ENCODE peak calls at places on chromosomes 5 and 9, in nine cellular contexts. L is heart right ventricle; V is effector memory CD8-positive, alpha-beta T cell; E is GM03348; F is COLO829; H is HTR-8/SVneo; X is Calu3; T is IMR-90; K is CD8-positive, alpha-beta memory T cell. Z is an unnamed sample.

GRCh38 chr9:112065781-112066606 is 109.1 kb downstream of the SUSD1 start:
- DNase-seq in L (peak), V (no peak), E (peak), F (no peak), H (no peak), X (peak), T (peak), K (no peak), Z (peak)

GRCh38 chr5:55924744-55925143 is 70.0 kb downstream of the IL6ST start:
- DNase-seq in L (no peak), V (no peak), E (no peak), F (no peak), H (no peak), X (no peak), T (no peak), K (no peak), Z (no peak)

GRCh38 chr9:14908221-14909206 is 1.7 kb downstream of the FREM1 start:
- DNase-seq in L (no peak), V (no peak), E (no peak), F (no peak), H (no peak), X (peak), T (no peak), K (no peak), Z (no peak)

GRCh38 chr9:114172981-114173833 is 17.9 kb downstream of the COL27A1 start:
- DNase-seq in L (no peak), V (no peak), E (no peak), F (no peak), H (no peak), X (no peak), T (peak), K (no peak), Z (no peak)

GRCh38 chr5:138622051-138622450 is 46.9 kb upstream of the HSPA9 start:
- DNase-seq in L (no peak), V (no peak), E (no peak), F (no peak), H (no peak), X (no peak), T (no peak), K (no peak), Z (no peak)

GRCh38 chr5:119402081-119402480 is 46.3 kb downstream of the TNFAIP8 start:
- DNase-seq in L (no peak), V (no peak), E (no peak), F (peak), H (no peak), X (no peak), T (no peak), K (no peak), Z (no peak)

GRCh38 chr9:136264803-136265405 is 19.3 kb upstream of the QSOX2 start:
- DNase-seq in L (no peak), V (no peak), E (no peak), F (no peak), H (no peak), X (no peak), T (no peak), K (no peak), Z (no peak)

GRCh38 chr9:77417570-77417969 is 230.6 kb downstream of the GNA14 start:
- DNase-seq in L (no peak), V (no peak), E (peak), F (peak), H (no peak), X (no peak), T (peak), K (no peak), Z (peak)

GRCh38 chr9:109403116-109403515 is 82.3 kb upstream of the EPB41L4B start:
- DNase-seq in L (no peak), V (no peak), E (no peak), F (peak), H (no peak), X (no peak), T (no peak), K (no peak), Z (no peak)

GRCh38 chr5:89480406-89481007 is 597.5 kb upstream of the MEF2C start:
- DNase-seq in L (no peak), V (no peak), E (peak), F (no peak), H (no peak), X (no peak), T (no peak), K (no peak), Z (no peak)

Z was measured in NCI-H226.